ENCODE peak calls at places on chromosomes 1 and 21, in four cellular contexts. One of them, this sample, is unnamed.

GRCh38 chr1:32696041-32696440 is 6.5 kb downstream of the SYNC start:
- DNase-seq in K562: no peak
- DNase-seq in HepG2: no peak
- DNase-seq in H1: no peak
- DNase-seq in this sample: no peak

GRCh38 chr1:32014199-32014936 is 700 bp downstream of the KHDRBS1 start:
- DNase-seq in K562: peak
- DNase-seq in H1: no peak
- DNase-seq in HepG2: no peak
- DNase-seq in this sample: peak

GRCh38 chr1:45583666-45584350 is at the start of gene NASP:
- DNase-seq in H1: no peak
- DNase-seq in HepG2: peak
- DNase-seq in K562: peak
- DNase-seq in this sample: peak

GRCh38 chr1:45009956-45010854 is 919 bp downstream of the HECTD3 start:
- DNase-seq in HepG2: no peak
- DNase-seq in H1: no peak
- DNase-seq in K562: peak
- DNase-seq in this sample: peak

GRCh38 chr1:232145768-232146167 is 484.2 kb downstream of the SIPA1L2 start:
- DNase-seq in K562: no peak
- DNase-seq in H1: no peak
- DNase-seq in HepG2: no peak
- DNase-seq in this sample: no peak

GRCh38 chr21:36630485-36631206 is 68.3 kb upstream of the SIM2 start:
- DNase-seq in K562: peak
- DNase-seq in HepG2: peak
- DNase-seq in H1: peak
- DNase-seq in this sample: peak

GRCh38 chr1:36731226-36732037 is 248.7 kb upstream of the CSF3R start:
- DNase-seq in K562: peak
- DNase-seq in HepG2: no peak
- DNase-seq in H1: no peak
- DNase-seq in this sample: no peak

GRCh38 chr1:10765734-10766478 is 30.5 kb downstream of the CASZ1 start:
- DNase-seq in HepG2: no peak
- DNase-seq in H1: no peak
- DNase-seq in K562: no peak
- DNase-seq in this sample: no peak

GRCh38 chr1:89999208-89999607 is 4.3 kb downstream of the ZNF326 start:
- DNase-seq in K562: no peak
- DNase-seq in H1: no peak
- DNase-seq in HepG2: no peak
- DNase-seq in this sample: no peak

GRCh38 chr1:25055045-25055780 is 125.1 kb upstream of the RUNX3 start:
- DNase-seq in H1: no peak
- DNase-seq in HepG2: no peak
- DNase-seq in K562: no peak
- DNase-seq in this sample: no peak

DNA sequence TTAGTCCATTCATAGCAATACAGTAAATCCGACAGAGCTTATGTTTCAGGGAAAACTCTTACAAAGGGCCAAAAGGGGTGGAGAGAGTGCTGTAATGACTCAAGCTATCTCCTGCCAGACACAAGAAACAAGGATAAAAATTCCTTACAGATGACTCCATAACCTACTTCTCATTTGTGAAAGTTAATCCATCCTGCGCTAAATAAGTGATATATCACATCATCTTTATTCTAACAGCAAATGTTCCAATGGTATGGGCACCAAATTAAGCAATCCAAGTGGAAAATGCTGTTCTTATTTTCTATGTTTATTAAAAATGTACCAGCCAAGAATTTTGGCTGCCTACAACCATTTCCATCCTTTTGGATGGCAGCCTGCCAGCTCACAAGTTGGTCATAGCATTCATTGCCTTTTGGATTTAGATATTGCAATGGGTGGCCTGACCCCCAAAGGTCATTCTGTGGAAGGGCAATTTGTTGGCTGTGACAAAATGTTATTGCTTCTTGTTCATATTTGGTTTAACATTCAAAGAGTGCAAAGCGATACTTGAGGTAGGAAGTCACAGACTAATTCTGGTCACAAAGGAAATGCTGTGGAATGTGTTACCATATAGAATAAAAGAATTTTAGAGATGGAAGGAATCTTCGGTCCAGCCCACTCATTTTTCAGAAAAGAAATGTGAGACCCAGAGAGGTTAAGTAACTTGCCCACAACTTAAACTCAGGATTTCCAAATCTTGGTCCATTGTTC is 2.8 kb upstream of the ENAH start:
- DNase-seq in H1: no peak
- DNase-seq in K562: no peak
- DNase-seq in HepG2: peak
- DNase-seq in this sample: peak
- TF ChIP-seq EP300 in H1: no peak
- TF ChIP-seq EP300 in K562: no peak
- TF ChIP-seq EP300 in HepG2: no peak
- TF ChIP-seq EP300 in this sample: peak

GRCh38 chr21:46131721-46132651 is 23.4 kb downstream of the FTCD start:
- DNase-seq in H1: no peak
- DNase-seq in K562: no peak
- DNase-seq in HepG2: no peak
- DNase-seq in this sample: no peak
- TF ChIP-seq JUN in H1: no peak
- TF ChIP-seq JUN in K562: no peak
- TF ChIP-seq JUN in HepG2: no peak
- TF ChIP-seq JUN in this sample: no peak

DNA sequence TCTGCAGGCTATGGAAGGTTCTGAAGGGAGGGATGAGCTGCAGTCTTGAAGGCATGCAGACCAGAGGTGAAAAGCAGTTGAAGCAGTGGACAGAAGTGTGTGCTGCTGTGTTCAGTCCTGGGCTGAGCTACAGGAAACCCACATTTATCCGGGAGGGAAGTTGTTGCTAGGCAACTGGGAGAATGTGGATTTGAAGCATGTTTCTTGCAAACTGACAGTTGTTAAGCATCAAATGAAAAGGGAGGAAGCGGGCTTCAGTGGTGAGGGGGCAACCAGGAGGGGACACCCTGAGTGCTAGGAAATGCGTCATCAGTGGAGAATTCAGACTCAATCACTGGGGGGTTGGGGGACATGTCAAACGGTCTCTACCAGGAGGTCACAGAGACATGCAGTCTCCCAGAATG is 28.7 kb downstream of the ABCA4 start:
- DNase-seq in K562: no peak
- DNase-seq in HepG2: no peak
- DNase-seq in H1: no peak
- DNase-seq in this sample: no peak
- TF ChIP-seq EP300 in K562: no peak
- TF ChIP-seq EP300 in HepG2: no peak
- TF ChIP-seq EP300 in H1: no peak
- TF ChIP-seq EP300 in this sample: no peak

DNA sequence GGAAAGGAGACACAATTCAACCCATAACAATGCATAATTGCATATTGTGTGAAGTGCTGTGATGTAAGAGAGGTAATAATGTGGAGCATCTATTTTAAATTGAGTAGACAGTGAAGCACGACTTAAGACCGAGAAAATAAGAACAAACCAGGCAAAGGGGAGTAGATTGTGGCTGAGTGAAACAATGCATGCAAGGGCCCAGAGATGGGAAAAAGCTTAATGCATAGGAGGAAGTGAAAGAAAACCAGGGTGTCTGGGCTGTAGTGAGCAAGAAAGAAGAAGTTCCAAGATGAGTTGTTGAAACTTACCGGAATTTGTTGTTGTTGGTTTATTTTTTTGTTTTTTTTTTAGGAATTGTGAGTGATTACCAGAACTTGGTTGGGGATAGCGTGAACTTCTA is 104.7 kb downstream of the SNX7 start:
- DNase-seq in H1: no peak
- DNase-seq in K562: no peak
- DNase-seq in HepG2: no peak
- DNase-seq in this sample: no peak
- TF ChIP-seq JUN in H1: no peak
- TF ChIP-seq JUN in K562: no peak
- TF ChIP-seq JUN in HepG2: no peak
- TF ChIP-seq JUN in this sample: no peak